ENCODE peak calls at places on chromosomes 6 and 20, in six cellular contexts. K is A549, V is lung, E is neural progenitor cell, X is H9, H is adrenal gland. P is an unnamed sample. For H3K4me1, the result is how much of the 10 kb centered on the place peaks cover.

GRCh38 chr6:45569210-45569945 is 191.6 kb upstream of the SUPT3H start:
- DNase-seq in H (no peak), E (peak), V (peak), K (no peak), X (no peak), P (no peak)

GRCh38 chr6:18308070-18308735 is 43.9 kb upstream of the DEK start:
- DNase-seq in H (no peak), E (no peak), X (no peak), K (no peak), V (no peak), P (no peak)

GRCh38 chr20:3323398-3323797 is 84.1 kb downstream of the DNAAF9 start:
- DNase-seq in V (no peak), E (no peak), H (no peak), K (no peak), X (no peak), P (no peak)

GRCh38 chr6:16440656-16441212 is 202.3 kb downstream of the GMPR start:
- DNase-seq in K (no peak), H (no peak), X (no peak), V (no peak), E (no peak), P (no peak)

GRCh38 chr6:79718509-79719247 is 87.5 kb downstream of the SH3BGRL2 start:
- DNase-seq in H (no peak), X (no peak), K (no peak), E (no peak), V (no peak), P (no peak)

GRCh38 chr20:51628533-51629398 is 86.2 kb upstream of the NFATC2 start:
- DNase-seq in H (no peak), E (no peak), K (no peak), V (no peak), X (no peak), P (no peak)

GRCh38 chr20:15188415-15188814 is 851.0 kb upstream of the FLRT3 start:
- DNase-seq in V (no peak), E (no peak), H (no peak), K (no peak), X (no peak), P (no peak)

GRCh38 chr6:21634582-21634981 is 41.0 kb downstream of the SOX4 start:
- DNase-seq in V (no peak), X (no peak), H (no peak), E (no peak), K (peak), P (no peak)

GRCh38 chr6:104639671-104640070 is 220.0 kb downstream of the HACE1 start:
- DNase-seq in K (no peak), H (no peak), E (no peak), V (no peak), X (no peak), P (no peak)

GRCh38 chr6:6749791-6750434 is 161.4 kb downstream of the LY86 start:
- DNase-seq in K (peak), V (peak), H (peak), E (peak), X (peak), P (peak)

GRCh38 chr20:58246346-58246745 is 17.9 kb upstream of the ANKRD60 start:
- DNase-seq in H (no peak), V (no peak), K (peak), X (peak), E (peak), P (no peak)

GRCh38 chr20:44033873-44034272 is 119.2 kb downstream of the TOX2 start:
- DNase-seq in E (no peak), X (no peak), K (no peak), V (no peak), H (no peak), P (peak)

GRCh38 chr6:78101387-78101786 is 448.5 kb downstream of the MEI4 start:
- DNase-seq in X (no peak), K (no peak), H (no peak), E (peak), V (no peak), P (no peak)

GRCh38 chr6:116456927-116457326 is 4.2 kb upstream of the CALHM6 start:
- DNase-seq in K (no peak), E (no peak), H (no peak), V (no peak), X (no peak), P (no peak)

GRCh38 chr6:14818422-14818884 is 427.4 kb upstream of the JARID2 start:
- DNase-seq in H (no peak), E (no peak), X (no peak), V (no peak), K (no peak), P (no peak)

GRCh38 chr6:140434761-140435160 is 1060.3 kb upstream of the CITED2 start:
- DNase-seq in X (no peak), K (no peak), E (no peak), H (no peak), V (no peak), P (no peak)

GRCh38 chr6:55175078-55175777 is 913 bp downstream of the HCRTR2 start:
- DNase-seq in V (no peak), E (peak), K (no peak), H (no peak), X (peak), P (no peak)

GRCh38 chr6:131014080-131014776 is 48.8 kb downstream of the EPB41L2 start:
- DNase-seq in E (no peak), X (no peak), V (no peak), K (no peak), H (no peak), P (no peak)

GRCh38 chr20:33291830-33292355 is 8.9 kb downstream of the BPIFB1 start:
- DNase-seq in V (peak), K (peak), X (peak), H (peak), E (peak), P (no peak)

GRCh38 chr20:34397096-34397495 is 34.0 kb downstream of the ITCH start:
- DNase-seq in V (no peak), K (no peak), H (no peak), E (no peak), X (no peak), P (no peak)

GRCh38 chr20:611047-611842 is 1.1 kb upstream of the TCF15 start:
- DNase-seq in X (no peak), V (no peak), E (no peak), K (no peak), H (no peak), P (no peak)

GRCh38 chr20:48886189-48886588 is 35.3 kb upstream of the ARFGEF2 start:
- DNase-seq in X (no peak), E (no peak), V (no peak), H (no peak), K (no peak), P (no peak)

GRCh38 chr6:34391023-34391485 is 1.4 kb downstream of the NUDT3 start:
- DNase-seq in V (peak), K (peak), E (no peak), X (no peak), H (no peak), P (no peak)

GRCh38 chr20:58875111-58875510 is 22.6 kb downstream of the GNAS start:
- DNase-seq in E (peak), K (no peak), V (no peak), X (no peak), H (no peak), P (no peak)

GRCh38 chr6:102389994-102390393 is 996.5 kb downstream of the GRIK2 start:
- DNase-seq in K (no peak), H (no peak), E (no peak), X (no peak), V (no peak), P (no peak)

GRCh38 chr6:128413291-128413690 is 107.1 kb downstream of the PTPRK start:
- DNase-seq in H (no peak), V (no peak), X (no peak), K (no peak), E (no peak), P (no peak)

GRCh38 chr20:13331536-13331935 is 110.5 kb downstream of the ISM1 start:
- DNase-seq in E (no peak), V (no peak), K (no peak), H (no peak), X (no peak), P (no peak)

GRCh38 chr6:81169166-81169565 is 583.3 kb downstream of the TENT5A start:
- DNase-seq in X (no peak), E (no peak), H (no peak), K (no peak), V (no peak), P (no peak)

GRCh38 chr6:149896491-149896890 is 1.4 kb downstream of the RAET1E start:
- DNase-seq in V (no peak), E (no peak), X (no peak), K (no peak), H (no peak), P (peak)

GRCh38 chr6:136069119-136069518 is 181.0 kb downstream of the MTFR2 start:
- DNase-seq in H (no peak), E (no peak), X (no peak), V (no peak), K (no peak), P (no peak)

GRCh38 chr6:82040405-82041221 is 206.9 kb downstream of the IBTK start:
- DNase-seq in E (peak), V (no peak), X (peak), H (peak), K (peak), P (no peak)

GRCh38 chr6:101605874-101606273 is 212.4 kb downstream of the GRIK2 start:
- DNase-seq in K (peak), X (no peak), E (no peak), H (no peak), V (no peak), P (no peak)

GRCh38 chr20:54209216-54209813 is 1.4 kb downstream of the PFDN4 start:
- DNase-seq in K (no peak), H (no peak), X (no peak), V (no peak), E (no peak), P (no peak)

GRCh38 chr20:4046311-4046924 is 31.1 kb upstream of the RNF24 start:
- DNase-seq in E (peak), V (no peak), X (no peak), K (no peak), H (no peak), P (peak)

GRCh38 chr6:3612341-3613041 is 139.0 kb downstream of the PXDC1 start:
- DNase-seq in K (peak), V (no peak), H (no peak), E (no peak), X (no peak), P (peak)

GRCh38 chr6:155117266-155117665 is 122.2 kb downstream of the TIAM2 start:
- DNase-seq in X (no peak), V (no peak), H (no peak), K (no peak), E (no peak), P (no peak)

GRCh38 chr6:134896881-134897280 is 53.0 kb downstream of the ALDH8A1 start:
- DNase-seq in X (no peak), K (no peak), E (no peak), H (no peak), V (no peak), P (no peak)

GRCh38 chr6:9236443-9236842 is 801.1 kb upstream of the SLC35B3 start:
- DNase-seq in K (no peak), H (no peak), X (no peak), V (no peak), E (no peak), P (no peak)

GRCh38 chr6:136163260-136163659 is 86.9 kb downstream of the MTFR2 start:
- DNase-seq in K (no peak), X (no peak), E (no peak), H (no peak), V (no peak), P (no peak)

GRCh38 chr6:66926060-66926459 is 1219.0 kb upstream of the EYS start:
- DNase-seq in E (peak), H (no peak), X (no peak), K (peak), V (no peak), P (no peak)
- TF ChIP-seq CTCF in E (peak), H (no peak), X (peak), K (no peak), V (no peak), P (no peak)

DNA sequence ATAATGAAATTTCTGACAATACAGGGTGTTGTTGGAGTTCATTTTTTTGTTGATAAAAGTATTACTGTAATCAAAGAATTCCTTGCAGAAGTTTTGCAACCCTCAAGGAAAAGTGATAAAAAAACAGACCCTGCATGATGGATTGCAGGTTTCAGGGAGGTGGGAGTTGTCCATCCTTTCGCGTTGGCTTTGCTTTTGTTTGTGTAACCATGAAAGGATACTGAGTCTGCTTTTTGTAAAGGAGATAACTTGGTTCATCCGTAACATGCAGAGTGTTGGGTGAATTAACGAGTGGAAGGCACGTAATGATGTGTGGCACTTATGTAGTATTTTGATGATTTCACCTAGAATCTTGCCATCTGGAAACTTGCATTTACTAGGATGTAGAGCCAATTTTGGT is 23.6 kb downstream of the FOXO3 start:
- DNase-seq in K (no peak), E (no peak), H (no peak), X (no peak), V (no peak), P (no peak)
- H3K4me1 ChIP-seq in K (under half), E (under half), H (under half), X (under half), V (under half), P (half or more)

GRCh38 chr6:110329729-110330436 is 28.3 kb downstream of the METTL24 start:
- DNase-seq in E (no peak), K (no peak), X (no peak), H (no peak), V (no peak), P (no peak)

GRCh38 chr6:110331383-110331782 is 26.8 kb downstream of the METTL24 start:
- DNase-seq in V (no peak), H (no peak), X (no peak), K (no peak), E (no peak), P (no peak)

GRCh38 chr6:110329348-110329728 is 28.8 kb downstream of the METTL24 start:
- DNase-seq in E (no peak), K (no peak), V (no peak), X (no peak), H (no peak), P (no peak)

GRCh38 chr6:110332281-110332680 is 25.9 kb downstream of the METTL24 start:
- DNase-seq in H (no peak), E (no peak), V (no peak), X (no peak), K (no peak), P (no peak)

GRCh38 chr6:110331816-110332215 is 26.3 kb downstream of the METTL24 start:
- DNase-seq in K (no peak), X (peak), V (no peak), H (no peak), E (no peak), P (no peak)
- TF ChIP-seq CTCF in K (no peak), X (no peak), V (no peak), H (no peak), E (no peak), P (no peak)

DNA sequence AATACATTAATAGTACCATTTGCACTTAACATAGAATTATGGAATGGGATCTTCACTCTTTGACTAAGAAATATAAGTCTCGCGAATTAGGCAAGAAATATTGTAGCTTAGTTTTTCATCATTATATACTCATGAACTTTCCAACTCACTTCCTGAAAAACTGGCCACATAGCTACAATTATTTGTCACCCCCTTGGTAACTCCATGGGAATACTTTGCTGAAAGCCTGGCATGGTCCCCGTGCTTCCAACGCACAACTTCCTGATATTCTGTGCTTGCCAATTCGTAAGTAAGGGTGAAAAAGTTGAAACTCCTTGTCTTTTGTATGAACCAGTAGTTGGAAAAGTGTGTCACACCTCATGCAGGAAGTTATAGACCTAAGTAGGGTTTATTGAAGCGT is 23.7 kb upstream of the HLA-DQA1 start:
- DNase-seq in X (no peak), V (no peak), E (no peak), H (no peak), K (no peak), P (no peak)
- H3K4me1 ChIP-seq in X (under half), V (under half), E (under half), H (under half), K (under half), P (under half)

P was measured in right atrium auricular region.